ENCODE peak calls at places on chromosome X, in six cellular contexts. G is BE2C, R is neural progenitor cell, S is nephron progenitor cell, B is H9, K is omental fat pad. E is an unnamed sample.

GRCh38 chrX:53681661-53682060 is 4.9 kb downstream of the HUWE1 start:
- DNase-seq in K (no peak), R (no peak), S (no peak), B (no peak), G (no peak), E (no peak)

GRCh38 chrX:83022020-83022419 is 486.1 kb upstream of the POU3F4 start:
- DNase-seq in G (no peak), B (no peak), K (no peak), S (no peak), R (no peak), E (no peak)

GRCh38 chrX:53684415-53685192 is 1.9 kb downstream of the HUWE1 start:
- DNase-seq in G (no peak), R (no peak), B (no peak), S (peak), K (no peak), E (no peak)

GRCh38 chrX:54166915-54167314 is 16.1 kb downstream of the FAM120C start:
- DNase-seq in S (no peak), G (no peak), K (no peak), B (no peak), R (no peak), E (no peak)

GRCh38 chrX:54786972-54787371 is 11.1 kb downstream of the ITIH6 start:
- DNase-seq in B (peak), R (no peak), G (peak), K (no peak), S (peak), E (no peak)

GRCh38 chrX:136250191-136251041 is 784 bp downstream of the MAP7D3 start:
- DNase-seq in R (peak), G (peak), K (no peak), S (peak), B (no peak), E (no peak)

GRCh38 chrX:100363926-100364325 is 46.1 kb downstream of the PCDH19 start:
- DNase-seq in K (no peak), B (peak), G (no peak), R (no peak), S (peak), E (no peak)

GRCh38 chrX:7606253-7606652 is 236.7 kb upstream of the VCX start:
- DNase-seq in R (no peak), K (no peak), S (no peak), B (no peak), G (no peak), E (no peak)

GRCh38 chrX:12378263-12378662 is 240.0 kb downstream of the FRMPD4 start:
- DNase-seq in K (no peak), G (no peak), B (no peak), S (no peak), R (no peak), E (no peak)

GRCh38 chrX:46072776-46073175 is 472.4 kb downstream of the ZNF674 start:
- DNase-seq in S (no peak), R (no peak), K (no peak), B (no peak), G (no peak), E (no peak)

GRCh38 chrX:48487362-48487785 is 11.4 kb downstream of the FTSJ1 start:
- DNase-seq in K (no peak), B (no peak), G (no peak), R (no peak), S (no peak), E (peak)

GRCh38 chrX:17939724-17940123 is 78.6 kb upstream of the RAI2 start:
- DNase-seq in S (no peak), G (no peak), B (no peak), K (no peak), R (no peak), E (no peak)

GRCh38 chrX:17944833-17945497 is 83.9 kb upstream of the RAI2 start:
- DNase-seq in G (peak), S (peak), R (peak), K (no peak), B (no peak), E (no peak)
- TF ChIP-seq CTCF in G (peak), S (peak), R (peak), K (no peak), B (peak), E (peak)

GRCh38 chrX:120452131-120452530 is 17.0 kb downstream of the LAMP2 start:
- DNase-seq in K (no peak), B (peak), G (peak), S (peak), R (peak), E (no peak)
- TF ChIP-seq CTCF in K (no peak), B (peak), G (peak), S (peak), R (peak), E (peak)

DNA sequence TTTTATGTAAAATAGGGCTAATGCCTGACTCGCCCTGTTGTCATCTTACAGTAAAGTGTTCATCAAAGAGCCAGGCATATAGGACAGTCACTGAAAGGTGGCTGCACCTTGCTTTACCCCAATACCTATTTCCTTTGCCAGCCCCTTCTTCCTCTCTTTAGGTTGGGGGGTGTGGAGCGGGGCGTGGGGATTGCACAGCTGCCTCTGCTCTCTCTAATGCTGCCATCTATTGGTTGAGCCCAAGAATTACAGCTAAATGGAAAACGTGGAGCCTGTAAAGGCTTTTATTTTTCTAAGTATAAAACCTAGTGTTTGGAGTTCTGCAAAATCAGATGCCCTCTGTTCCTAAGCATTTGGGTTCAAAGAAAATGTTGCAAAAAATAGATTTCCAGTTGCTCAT is 47.7 kb downstream of the ATG4A start:
- DNase-seq in S (no peak), B (peak), G (no peak), K (no peak), R (no peak), E (no peak)
- TF ChIP-seq CTCF in S (peak), B (peak), G (peak), K (no peak), R (peak), E (peak)

GRCh38 chrX:69161371-69161770 is 3.9 kb downstream of the PJA1 start:
- DNase-seq in G (no peak), R (no peak), B (peak), S (no peak), K (no peak), E (peak)

GRCh38 chrX:69161786-69162349 is 3.4 kb downstream of the PJA1 start:
- DNase-seq in K (no peak), B (no peak), S (no peak), R (no peak), G (no peak), E (peak)

GRCh38 chrX:69156638-69157037 is 8.6 kb downstream of the PJA1 start:
- DNase-seq in K (no peak), G (no peak), S (no peak), B (peak), R (no peak), E (peak)

GRCh38 chrX:69155786-69156520 is 9.3 kb downstream of the PJA1 start:
- DNase-seq in K (no peak), R (no peak), G (no peak), S (no peak), B (peak), E (peak)

GRCh38 chrX:69158166-69159040 is 6.8 kb downstream of the PJA1 start:
- DNase-seq in B (peak), G (peak), S (peak), R (peak), K (no peak), E (peak)
- TF ChIP-seq CTCF in B (peak), G (peak), S (peak), R (peak), K (no peak), E (peak)

E was measured in osteocyte.